ENCODE peak calls at places on chromosomes 16 and 17, in six cellular contexts. L, E, A, I, D and C are unnamed samples.

GRCh38 chr17:29140631-29141483 is 39.3 kb downstream of the MYO18A start:
- DNase-seq in I (no peak), L (peak), D (peak), A (no peak), E (no peak), C (no peak)

GRCh38 chr16:5905935-5906334 is 808.3 kb upstream of the EEF2KMT start:
- DNase-seq in D (no peak), L (no peak), A (peak), E (no peak), I (no peak), C (no peak)

GRCh38 chr16:8173111-8173644 is 417.1 kb downstream of the TMEM114 start:
- DNase-seq in E (peak), D (peak), L (peak), A (peak), I (peak), C (peak)

GRCh38 chr17:39450847-39451581 is at the start of gene MED1:
- DNase-seq in L (peak), E (peak), A (peak), I (peak), D (peak), C (peak)

GRCh38 chr17:5500247-5500803 is 14.0 kb downstream of the MIS12 start:
- DNase-seq in L (peak), D (peak), I (no peak), E (peak), A (peak), C (no peak)

GRCh38 chr17:32909787-32910369 is 18.1 kb upstream of the TMEM98 start:
- DNase-seq in L (peak), E (peak), D (peak), I (peak), A (peak), C (peak)

GRCh38 chr16:81548901-81549546 is 104.4 kb downstream of the CMIP start:
- DNase-seq in A (no peak), E (no peak), D (no peak), L (no peak), I (no peak), C (no peak)

GRCh38 chr17:34996422-34997029 is 16.2 kb downstream of the LIG3 start:
- DNase-seq in D (no peak), A (no peak), I (no peak), E (no peak), L (no peak), C (no peak)

GRCh38 chr17:9644910-9645751 is at the start of gene USP43:
- DNase-seq in E (peak), A (peak), I (peak), D (peak), L (no peak), C (peak)

GRCh38 chr16:69019811-69020210 is 85.6 kb upstream of the HAS3 start:
- DNase-seq in A (no peak), E (no peak), D (no peak), I (no peak), L (no peak), C (no peak)

GRCh38 chr17:41678907-41679739 is 9.6 kb upstream of the EIF1 start:
- DNase-seq in A (peak), L (peak), E (no peak), I (no peak), D (peak), C (no peak)

GRCh38 chr16:10339777-10340752 is 45.8 kb upstream of the ATF7IP2 start:
- DNase-seq in E (no peak), I (no peak), A (no peak), D (no peak), L (no peak), C (no peak)

GRCh38 chr17:12257176-12257575 is 236.5 kb downstream of the MAP2K4 start:
- DNase-seq in A (no peak), D (no peak), E (no peak), L (no peak), I (no peak), C (no peak)

GRCh38 chr16:25052161-25052511 is 37.0 kb upstream of the ARHGAP17 start:
- DNase-seq in D (no peak), A (no peak), L (no peak), E (no peak), I (no peak), C (no peak)

GRCh38 chr17:48445248-48445620 is 15.2 kb upstream of the SKAP1 start:
- DNase-seq in I (no peak), D (no peak), A (no peak), E (no peak), L (no peak), C (no peak)

GRCh38 chr17:73956595-73957465 is 246.6 kb upstream of the RPL38 start:
- DNase-seq in E (peak), I (peak), L (no peak), D (no peak), A (peak), C (peak)

GRCh38 chr16:31842864-31843263 is 30.7 kb upstream of the ZNF267 start:
- DNase-seq in A (no peak), L (no peak), I (no peak), E (no peak), D (no peak), C (no peak)

GRCh38 chr17:41329279-41329925 is 13.9 kb upstream of the KRTAP17-1 start:
- DNase-seq in E (peak), L (peak), A (peak), I (peak), D (peak), C (peak)

GRCh38 chr17:43068570-43069367 is 43.7 kb downstream of the RND2 start:
- DNase-seq in L (no peak), A (peak), I (no peak), D (peak), E (no peak), C (no peak)

GRCh38 chr16:84356591-84357116 is 11.7 kb upstream of the ATP2C2 start:
- DNase-seq in L (no peak), I (no peak), A (no peak), D (no peak), E (no peak), C (peak)

GRCh38 chr16:72938426-72939164 is 109.3 kb downstream of the ZFHX3 start:
- DNase-seq in I (no peak), D (peak), A (no peak), L (peak), E (no peak), C (no peak)

GRCh38 chr16:531494-532125 is 4.1 kb downstream of the CAPN15 start:
- DNase-seq in L (no peak), D (no peak), E (no peak), A (no peak), I (no peak), C (no peak)

GRCh38 chr16:1923299-1924034 is 5.3 kb upstream of the HS3ST6 start:
- DNase-seq in A (peak), L (no peak), D (peak), I (peak), E (peak), C (no peak)

GRCh38 chr16:19717781-19718623 is at the start of the genes IQCK and KNOP1:
- DNase-seq in I (peak), L (peak), A (peak), D (peak), E (peak), C (peak)

GRCh38 chr17:74408830-74409229 is 23.1 kb upstream of the GPRC5C start:
- DNase-seq in A (no peak), I (no peak), L (no peak), E (no peak), D (no peak), C (no peak)

GRCh38 chr16:80791411-80791810 is 13.0 kb downstream of the CDYL2 start:
- DNase-seq in A (no peak), E (no peak), I (no peak), D (no peak), L (no peak), C (no peak)

GRCh38 chr17:81241648-81242420 is 2.7 kb downstream of the NDUFAF8 start:
- DNase-seq in D (peak), I (peak), E (peak), L (peak), A (peak), C (peak)

GRCh38 chr16:48829361-48829760 is 219.4 kb upstream of the N4BP1 start:
- DNase-seq in D (no peak), L (no peak), E (no peak), A (no peak), I (no peak), C (no peak)

GRCh38 chr17:59851431-59852375 is 41.0 kb downstream of the TUBD1 start:
- DNase-seq in L (peak), D (peak), A (no peak), I (no peak), E (no peak), C (no peak)

GRCh38 chr16:75294773-75295172 is 43.3 kb upstream of the BCAR1 start:
- DNase-seq in L (no peak), A (no peak), D (no peak), E (no peak), I (no peak), C (no peak)

GRCh38 chr17:81465912-81466311 is 46.7 kb downstream of the ACTG1 start:
- DNase-seq in L (no peak), D (peak), I (no peak), E (no peak), A (no peak), C (no peak)

GRCh38 chr17:66570353-66571195 is 264.3 kb upstream of the CACNG5 start:
- DNase-seq in D (peak), I (no peak), A (no peak), L (peak), E (peak), C (no peak)

GRCh38 chr17:82963104-82963950 is 116.1 kb upstream of the METRNL start:
- DNase-seq in E (peak), D (peak), I (peak), L (peak), A (peak), C (peak)

GRCh38 chr17:71284032-71284755 is 836.6 kb upstream of the SOX9 start:
- DNase-seq in A (no peak), D (no peak), L (no peak), E (no peak), I (no peak), C (no peak)

GRCh38 chr16:83273504-83274173 is 534.1 kb upstream of the HSBP1 start:
- DNase-seq in A (no peak), L (no peak), D (no peak), E (no peak), I (no peak), C (no peak)

GRCh38 chr17:5563451-5563850 is 20.9 kb downstream of the NLRP1 start:
- DNase-seq in A (no peak), E (no peak), D (no peak), L (peak), I (no peak), C (no peak)

GRCh38 chr17:18105027-18105426 is 3.5 kb upstream of the MYO15A start:
- DNase-seq in E (no peak), A (no peak), D (no peak), L (no peak), I (no peak), C (no peak)

GRCh38 chr17:58270476-58271290 is 10.1 kb downstream of the MPO start:
- DNase-seq in L (no peak), D (no peak), A (peak), E (peak), I (peak), C (no peak)

GRCh38 chr16:28165549-28166046 is 46.2 kb downstream of the XPO6 start:
- DNase-seq in D (no peak), I (no peak), L (no peak), A (no peak), E (no peak), C (no peak)

GRCh38 chr16:28163699-28164584 is 47.8 kb downstream of the XPO6 start:
- DNase-seq in L (peak), D (peak), A (peak), E (no peak), I (no peak), C (no peak)

GRCh38 chr16:28166394-28167208 is 45.2 kb downstream of the XPO6 start:
- DNase-seq in L (peak), E (no peak), D (peak), I (no peak), A (peak), C (no peak)

GRCh38 chr16:28161626-28162025 is 50.1 kb downstream of the XPO6 start:
- DNase-seq in L (no peak), I (no peak), E (no peak), D (no peak), A (no peak), C (no peak)

GRCh38 chr16:28162326-28162877 is 49.4 kb downstream of the XPO6 start:
- DNase-seq in A (no peak), L (no peak), D (no peak), I (no peak), E (no peak), C (no peak)
- H2BK15ac ChIP-seq in A (no peak), L (no peak), D (no peak), I (no peak), E (no peak), C (no peak)

GRCh38 chr16:4412854-4413253 is 3.5 kb downstream of the CORO7 start:
- DNase-seq in L (no peak), A (no peak), I (no peak), D (no peak), E (no peak), C (no peak)

GRCh38 chr16:4419402-4419801 is 3.0 kb upstream of the CORO7 start:
- DNase-seq in E (no peak), L (no peak), I (no peak), D (no peak), A (no peak), C (no peak)

GRCh38 chr16:4415538-4416199 is 727 bp downstream of the CORO7 start:
- DNase-seq in L (no peak), D (no peak), I (peak), E (peak), A (peak), C (no peak)

GRCh38 chr16:4414187-4414909 is 2.0 kb downstream of the CORO7 start:
- DNase-seq in D (peak), E (no peak), I (no peak), L (no peak), A (no peak), C (no peak)

GRCh38 chr16:4416200-4417032 is at the start of gene CORO7:
- DNase-seq in D (peak), L (peak), E (peak), A (peak), I (peak), C (peak)
- H2BK15ac ChIP-seq in D (peak), L (peak), E (no peak), A (no peak), I (no peak), C (no peak)

GRCh38 chr17:79824234-79824633 is 15.0 kb downstream of the CBX4 start:
- DNase-seq in I (no peak), D (no peak), A (no peak), L (no peak), E (no peak), C (no peak)

GRCh38 chr17:79826210-79826680 is 13.0 kb downstream of the CBX4 start:
- DNase-seq in E (no peak), L (peak), I (no peak), A (no peak), D (no peak), C (no peak)

GRCh38 chr17:79827179-79827578 is 12.1 kb downstream of the CBX4 start:
- DNase-seq in D (no peak), I (no peak), A (no peak), L (no peak), E (no peak), C (no peak)

GRCh38 chr17:79825580-79825921 is 13.7 kb downstream of the CBX4 start:
- DNase-seq in I (no peak), E (no peak), L (no peak), A (no peak), D (no peak), C (no peak)

GRCh38 chr17:79824893-79825579 is 14.2 kb downstream of the CBX4 start:
- DNase-seq in L (no peak), D (no peak), A (no peak), E (no peak), I (no peak), C (no peak)
- H2BK15ac ChIP-seq in L (no peak), D (no peak), A (no peak), E (no peak), I (no peak), C (no peak)

GRCh38 chr16:50291719-50292565 is 25.6 kb downstream of the ADCY7 start:
- DNase-seq in L (no peak), E (no peak), I (no peak), A (no peak), D (no peak), C (no peak)
- H2BK15ac ChIP-seq in L (no peak), E (no peak), I (no peak), A (no peak), D (no peak), C (peak)